ENCODE peak calls at places on chromosomes 11 and 22, in six cellular contexts. C is fibroblast of pulmonary artery, O is cardiac muscle cell, X is uterus, Z is GM12865, Y is ovary. J is an unnamed sample.

GRCh38 chr22:40628354-40629042 is 8.0 kb downstream of the MRTFA start:
- DNase-seq in C (peak), O (no peak), X (no peak), Z (peak), Y (no peak), J (no peak)

GRCh38 chr22:29269230-29269604 is 1.1 kb downstream of the EWSR1 start:
- DNase-seq in C (no peak), O (peak), X (no peak), Z (peak), Y (no peak), J (no peak)

GRCh38 chr11:83070044-83070877 is 1.4 kb downstream of the RAB30 start:
- DNase-seq in C (peak), O (no peak), X (no peak), Z (no peak), Y (no peak), J (no peak)

GRCh38 chr11:132361011-132361550 is 990.7 kb downstream of the NTM start:
- DNase-seq in C (no peak), O (no peak), X (no peak), Z (peak), Y (no peak), J (no peak)

GRCh38 chr11:26191193-26191592 is 140.7 kb upstream of the ANO3 start:
- DNase-seq in C (no peak), O (no peak), X (no peak), Z (peak), Y (no peak), J (no peak)

GRCh38 chr11:3807856-3808845 is at the start of gene PGAP2:
- DNase-seq in C (peak), O (peak), X (peak), Z (peak), Y (peak), J (no peak)

GRCh38 chr11:61761440-61762163 is 9.2 kb downstream of the MYRF start:
- DNase-seq in C (no peak), O (no peak), X (no peak), Z (no peak), Y (no peak), J (no peak)

GRCh38 chr11:16789061-16789415 is 50.6 kb downstream of the C11orf58 start:
- DNase-seq in C (no peak), O (no peak), X (no peak), Z (no peak), Y (no peak), J (no peak)

GRCh38 chr11:116364357-116364756 is 408.4 kb downstream of the BUD13 start:
- DNase-seq in C (no peak), O (no peak), X (no peak), Z (no peak), Y (no peak), J (no peak)

GRCh38 chr22:40519284-40519947 is 117.1 kb downstream of the MRTFA start:
- DNase-seq in C (no peak), O (no peak), X (no peak), Z (peak), Y (no peak), J (no peak)

GRCh38 chr11:120302001-120302805 is 22.9 kb upstream of the TLCD5 start:
- DNase-seq in C (no peak), O (no peak), X (no peak), Z (no peak), Y (no peak), J (no peak)

GRCh38 chr22:44365196-44365802 is 52.5 kb upstream of the SHISAL1 start:
- DNase-seq in C (no peak), O (no peak), X (peak), Z (no peak), Y (no peak), J (peak)

GRCh38 chr22:28911777-28912669 is 28.7 kb downstream of the ZNRF3 start:
- DNase-seq in C (peak), O (no peak), X (no peak), Z (no peak), Y (no peak), J (no peak)

GRCh38 chr11:64933935-64934693 is 1.6 kb downstream of the GPHA2 start:
- DNase-seq in C (no peak), O (no peak), X (no peak), Z (no peak), Y (no peak), J (no peak)

GRCh38 chr11:70307176-70307575 is 36.7 kb downstream of the PPFIA1 start:
- DNase-seq in C (peak), O (no peak), X (no peak), Z (no peak), Y (no peak), J (no peak)

GRCh38 chr11:101428918-101429317 is 154.9 kb downstream of the TRPC6 start:
- DNase-seq in C (peak), O (peak), X (no peak), Z (peak), Y (no peak), J (no peak)

DNA sequence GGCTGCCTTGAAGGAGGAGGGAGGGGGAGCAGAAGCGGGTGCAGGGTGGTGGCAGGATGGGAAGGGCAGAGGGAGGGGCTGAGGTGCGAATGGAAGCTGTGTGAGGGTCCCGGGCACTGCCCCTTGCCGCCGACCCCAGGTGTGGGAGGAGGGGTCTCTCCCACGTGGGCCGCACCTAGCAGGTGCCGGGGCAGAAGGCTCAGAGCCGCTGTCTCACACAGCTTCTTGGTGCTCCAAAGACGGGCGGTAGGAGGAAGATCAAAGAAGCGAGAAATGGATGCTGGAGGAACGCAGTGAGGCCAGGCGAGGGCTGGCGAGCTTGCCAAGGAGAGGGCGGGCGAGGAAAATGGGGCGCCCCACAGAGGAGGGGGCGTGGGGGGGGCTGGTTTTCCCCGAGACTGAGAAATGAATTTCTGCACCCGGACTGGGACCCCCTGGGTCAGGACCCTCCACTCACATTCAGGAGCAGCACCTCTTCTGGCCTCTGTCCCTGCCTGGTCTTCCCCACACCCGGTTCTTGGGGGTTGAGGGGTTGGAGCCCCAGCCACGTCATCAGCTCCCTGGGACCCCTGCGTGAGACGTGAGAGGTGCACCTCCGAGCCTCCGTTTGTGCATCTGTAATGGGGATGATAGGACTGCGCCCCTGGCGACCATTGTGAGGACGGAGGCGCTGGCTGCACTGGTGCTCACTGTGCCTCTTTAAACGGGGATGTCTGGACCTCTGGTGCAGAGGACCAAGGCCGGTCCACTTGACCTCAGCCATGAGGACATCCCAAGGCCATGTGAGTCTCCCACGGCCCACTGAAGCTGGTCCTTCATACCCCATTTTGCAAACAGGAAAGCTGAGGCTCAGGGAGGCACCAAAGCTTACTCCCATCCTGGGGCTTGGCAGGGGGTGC is 16.8 kb downstream of the LSP1 start:
- DNase-seq in C (no peak), O (no peak), X (peak), Z (no peak), Y (no peak), J (no peak)
- TF ChIP-seq CTCF in C (peak), O (peak), X (no peak), Z (no peak), Y (no peak), J (no peak)

GRCh38 chr11:46916251-46916650 is 2.1 kb downstream of the LRP4 start:
- DNase-seq in C (no peak), O (no peak), X (no peak), Z (no peak), Y (no peak), J (no peak)
- H3K4me3 ChIP-seq in C (peak), O (peak), X (peak), Z (no peak), Y (peak), J (peak)

GRCh38 chr11:123163621-123164020 is 31.4 kb downstream of the CLMP start:
- DNase-seq in C (no peak), O (no peak), X (no peak), Z (no peak), Y (no peak), J (no peak)

GRCh38 chr11:123168955-123169484 is 26.0 kb downstream of the CLMP start:
- DNase-seq in C (no peak), O (no peak), X (no peak), Z (no peak), Y (no peak), J (no peak)

GRCh38 chr11:123168236-123168635 is 26.8 kb downstream of the CLMP start:
- DNase-seq in C (no peak), O (no peak), X (no peak), Z (no peak), Y (no peak), J (no peak)

GRCh38 chr11:123164732-123165450 is 30.2 kb downstream of the CLMP start:
- DNase-seq in C (no peak), O (no peak), X (no peak), Z (no peak), Y (no peak), J (no peak)

GRCh38 chr11:123166095-123166559 is 28.9 kb downstream of the CLMP start:
- DNase-seq in C (peak), O (peak), X (peak), Z (peak), Y (peak), J (no peak)
- TF ChIP-seq CTCF in C (peak), O (peak), X (peak), Z (peak), Y (peak), J (no peak)

GRCh38 chr11:614583-615452 is 932 bp downstream of the IRF7 start:
- DNase-seq in C (no peak), O (no peak), X (no peak), Z (no peak), Y (peak), J (peak)

GRCh38 chr11:612961-613300 is 2.8 kb downstream of the IRF7 start:
- DNase-seq in C (no peak), O (no peak), X (no peak), Z (no peak), Y (no peak), J (no peak)

GRCh38 chr11:614091-614582 is 1.6 kb downstream of the IRF7 start:
- DNase-seq in C (no peak), O (no peak), X (no peak), Z (no peak), Y (no peak), J (no peak)

GRCh38 chr11:612201-612960 is 3.4 kb downstream of the IRF7 start:
- DNase-seq in C (peak), O (no peak), X (no peak), Z (peak), Y (no peak), J (no peak)

GRCh38 chr11:613369-613968 is 2.3 kb downstream of the IRF7 start:
- DNase-seq in C (peak), O (peak), X (no peak), Z (peak), Y (no peak), J (no peak)
- H3K4me3 ChIP-seq in C (no peak), O (no peak), X (no peak), Z (peak), Y (no peak), J (peak)

GRCh38 chr22:20205964-20206708 is 55.3 kb upstream of the CCDC188 start:
- DNase-seq in C (peak), O (peak), X (peak), Z (peak), Y (peak), J (no peak)
- TF ChIP-seq CTCF in C (peak), O (no peak), X (peak), Z (no peak), Y (no peak), J (no peak)

DNA sequence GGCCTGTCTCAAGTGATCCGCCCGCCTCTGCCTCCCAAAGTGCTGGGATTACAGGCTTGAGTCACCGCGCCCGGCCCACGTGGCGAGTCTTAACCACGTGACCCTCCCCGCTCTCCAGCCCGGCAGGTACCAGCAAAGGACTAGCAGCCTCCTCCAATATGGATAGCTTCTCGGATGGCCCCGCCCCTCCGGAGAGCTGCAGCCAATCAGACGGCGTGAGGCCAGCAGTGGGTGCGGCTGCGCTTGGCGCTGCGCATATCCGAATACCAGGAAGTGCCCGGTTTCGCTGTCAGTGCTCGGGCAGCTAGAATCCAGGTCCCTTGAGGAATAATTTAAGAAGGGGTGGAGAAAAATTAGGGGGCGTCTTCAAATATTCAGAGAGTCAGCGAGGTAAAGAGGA is 14.7 kb upstream of the PISD start:
- DNase-seq in C (peak), O (peak), X (peak), Z (peak), Y (peak), J (peak)
- H3K4me3 ChIP-seq in C (peak), O (peak), X (peak), Z (peak), Y (peak), J (peak)

GRCh38 chr11:22829231-22830081 is at the start of gene SVIP:
- DNase-seq in C (peak), O (peak), X (peak), Z (peak), Y (peak), J (peak)
- TF ChIP-seq CTCF in C (peak), O (peak), X (peak), Z (peak), Y (peak), J (peak)

DNA sequence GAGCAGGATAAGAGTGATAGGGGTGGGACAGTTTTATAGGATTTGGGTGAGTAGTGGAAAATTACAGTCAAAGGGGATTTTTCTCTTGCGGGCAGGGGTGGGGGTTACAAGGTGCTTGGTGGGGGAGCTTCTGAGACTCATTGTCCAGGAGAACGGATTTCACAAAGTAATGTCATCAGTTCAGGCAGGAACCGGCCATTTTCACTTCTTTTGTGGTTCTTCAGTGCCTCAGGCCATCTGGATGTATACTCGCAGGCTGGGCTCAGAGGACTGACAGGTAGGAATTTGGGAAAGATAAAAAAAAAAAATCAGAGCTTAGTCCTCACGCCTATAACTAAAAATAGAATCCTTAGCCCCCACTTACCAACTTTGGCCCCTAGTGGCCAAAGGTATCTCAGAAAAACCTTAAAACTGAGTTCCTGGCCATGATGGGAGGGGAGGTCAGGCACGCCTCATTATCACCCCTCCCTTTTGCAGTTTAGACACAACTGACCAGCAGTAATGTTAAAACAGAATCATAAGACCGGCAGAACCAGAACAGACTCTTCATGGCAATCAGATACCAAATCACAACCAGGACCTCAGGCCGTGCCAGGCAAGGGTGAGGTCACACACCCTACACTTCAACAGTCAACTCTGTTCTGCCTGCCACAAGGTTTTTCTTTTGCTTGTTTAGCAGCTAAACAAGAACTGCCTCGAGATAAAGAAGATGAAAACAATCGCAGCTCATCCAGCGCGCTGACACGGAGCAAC is 8.9 kb upstream of the APOBEC3G start:
- DNase-seq in C (no peak), O (peak), X (no peak), Z (peak), Y (no peak), J (no peak)
- H3K4me3 ChIP-seq in C (no peak), O (no peak), X (no peak), Z (peak), Y (no peak), J (no peak)

J was measured in coronary artery.